ENCODE peak calls at places on chromosomes 6 and 20, in four cellular contexts. A, G, F and E are unnamed samples.

GRCh38 chr6:33433560-33434191 is 13.8 kb downstream of the SYNGAP1 start:
- DNase-seq in A (peak), G (peak), F (peak), E (peak)

GRCh38 chr6:125759959-125760457 is 10.6 kb downstream of the HEY2 start:
- DNase-seq in G (no peak), F (no peak), A (no peak), E (no peak)

GRCh38 chr6:127566671-127567070 is 10.3 kb upstream of the C6orf58 start:
- DNase-seq in F (no peak), G (no peak), A (no peak), E (no peak)

GRCh38 chr6:35483490-35483889 is 13.4 kb downstream of the TEAD3 start:
- DNase-seq in A (no peak), G (no peak), F (no peak), E (no peak)

GRCh38 chr6:40807484-40807883 is 220.3 kb upstream of the LRFN2 start:
- DNase-seq in A (no peak), G (peak), F (no peak), E (no peak)

GRCh38 chr6:130421567-130421966 is 55.8 kb downstream of the TMEM200A start:
- DNase-seq in G (peak), A (peak), F (no peak), E (no peak)

GRCh38 chr6:97497713-97498331 is 214.8 kb upstream of the MMS22L start:
- DNase-seq in F (peak), G (peak), A (peak), E (peak)

GRCh38 chr6:108222504-108222903 is 38.3 kb downstream of the SNX3 start:
- DNase-seq in F (no peak), A (peak), G (peak), E (no peak)

GRCh38 chr6:90719321-90720195 is 132.7 kb upstream of the MAP3K7 start:
- DNase-seq in F (no peak), A (no peak), G (no peak), E (no peak)

GRCh38 chr6:14441371-14441781 is 323.8 kb downstream of the CD83 start:
- DNase-seq in G (no peak), A (peak), F (no peak), E (no peak)

GRCh38 chr20:51220293-51220706 is 197.4 kb upstream of the KCNG1 start:
- DNase-seq in G (no peak), A (no peak), F (peak), E (peak)

GRCh38 chr20:4147319-4147718 is 132.0 kb upstream of the RNF24 start:
- DNase-seq in F (no peak), G (no peak), A (no peak), E (no peak)

GRCh38 chr6:33822575-33823395 is 19.0 kb upstream of the MLN start:
- DNase-seq in G (peak), A (no peak), F (peak), E (peak)

GRCh38 chr6:19838442-19839236 is 1.5 kb downstream of the ID4 start:
- DNase-seq in A (peak), G (peak), F (peak), E (peak)

GRCh38 chr6:1364791-1365190 is 24.6 kb upstream of the FOXF2 start:
- DNase-seq in A (no peak), F (no peak), G (no peak), E (no peak)

GRCh38 chr6:70956451-70957283 is at the start of gene B3GAT2:
- DNase-seq in F (peak), G (peak), A (peak), E (peak)

GRCh38 chr6:41338654-41339053 is 3.2 kb downstream of the NCR2 start:
- DNase-seq in G (no peak), A (no peak), F (no peak), E (no peak)

GRCh38 chr6:27281105-27281539 is 31.0 kb downstream of the POM121L2 start:
- DNase-seq in A (no peak), G (no peak), F (no peak), E (no peak)

GRCh38 chr6:88869263-88870023 is 94.0 kb downstream of the RNGTT start:
- DNase-seq in A (peak), F (no peak), G (peak), E (no peak)

GRCh38 chr20:61728786-61729365 is 336.8 kb downstream of the TAF4 start:
- DNase-seq in A (no peak), F (no peak), G (no peak), E (no peak)

GRCh38 chr6:82022614-82023102 is 224.9 kb downstream of the IBTK start:
- DNase-seq in F (no peak), G (peak), A (peak), E (no peak)

GRCh38 chr6:154613137-154613676 is 102.7 kb upstream of the CNKSR3 start:
- DNase-seq in F (no peak), G (peak), A (peak), E (no peak)

GRCh38 chr6:109308018-109308492 is 74.2 kb downstream of the CD164 start:
- DNase-seq in F (no peak), A (peak), G (peak), E (no peak)

GRCh38 chr6:33014841-33015634 is 5.6 kb upstream of the HLA-DOA start:
- DNase-seq in F (peak), A (peak), G (peak), E (peak)

GRCh38 chr6:55898342-55898741 is 23.0 kb upstream of the BMP5 start:
- DNase-seq in A (peak), G (peak), F (no peak), E (no peak)

GRCh38 chr20:53872081-53872541 is 198.3 kb downstream of the BCAS1 start:
- DNase-seq in F (no peak), G (no peak), A (no peak), E (no peak)

GRCh38 chr6:75855047-75855446 is 106.0 kb downstream of the MYO6 start:
- DNase-seq in F (no peak), G (peak), A (peak), E (peak)

GRCh38 chr6:160445130-160445529 is 97.0 kb downstream of the SLC22A3 start:
- DNase-seq in A (no peak), G (no peak), F (no peak), E (no peak)

GRCh38 chr20:48789185-48789668 is 38.6 kb downstream of the PREX1 start:
- DNase-seq in G (no peak), F (no peak), A (no peak), E (no peak)

GRCh38 chr20:48786916-48787676 is 40.7 kb downstream of the PREX1 start:
- DNase-seq in G (no peak), A (no peak), F (no peak), E (no peak)

GRCh38 chr20:48789781-48790544 is 37.8 kb downstream of the PREX1 start:
- DNase-seq in G (no peak), F (no peak), A (no peak), E (no peak)

GRCh38 chr20:48788486-48789072 is 39.2 kb downstream of the PREX1 start:
- DNase-seq in G (no peak), A (no peak), F (no peak), E (no peak)

DNA sequence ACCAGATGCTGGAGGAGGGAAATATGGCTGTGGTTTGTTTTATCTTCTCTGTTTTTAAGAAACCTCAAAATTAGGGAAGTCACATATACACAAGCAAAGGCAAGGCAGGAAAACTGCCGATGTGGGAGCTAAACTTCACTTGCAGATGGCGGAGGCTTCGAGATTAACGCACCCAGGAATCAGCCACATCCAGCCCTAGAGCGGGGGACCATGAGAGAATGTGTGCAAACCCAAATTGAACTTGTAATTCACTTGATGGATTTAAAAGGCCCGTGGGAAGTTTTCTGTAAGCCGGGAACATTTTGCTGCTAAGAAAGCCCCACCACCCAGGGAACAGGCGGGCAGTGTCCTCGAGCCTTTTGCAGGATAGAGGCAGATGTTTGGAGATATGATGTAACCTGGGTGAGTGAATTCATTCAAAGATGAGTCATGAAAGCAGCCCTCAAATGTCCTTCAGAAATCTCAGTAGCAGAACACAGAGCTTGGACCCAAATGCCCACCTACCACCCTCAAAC is 39.9 kb downstream of the PREX1 start:
- DNase-seq in F (no peak), G (peak), A (peak), E (no peak)
- H3K4me2 ChIP-seq in F (no peak), G (no peak), A (no peak), E (no peak)

GRCh38 chr6:9518433-9518832 is 896.4 kb downstream of the TFAP2A start:
- DNase-seq in G (no peak), F (no peak), A (no peak), E (no peak)

GRCh38 chr6:9522101-9522500 is 892.8 kb downstream of the TFAP2A start:
- DNase-seq in F (no peak), A (no peak), G (no peak), E (no peak)

GRCh38 chr6:9521152-9521530 is 893.7 kb downstream of the TFAP2A start:
- DNase-seq in A (no peak), F (no peak), G (no peak), E (no peak)

GRCh38 chr6:9517806-9518205 is 897.1 kb downstream of the TFAP2A start:
- DNase-seq in G (no peak), A (no peak), F (no peak), E (no peak)

GRCh38 chr6:9520417-9521151 is 894.3 kb downstream of the TFAP2A start:
- DNase-seq in G (peak), F (no peak), A (peak), E (no peak)
- H3K4me2 ChIP-seq in G (no peak), F (no peak), A (peak), E (no peak)

DNA sequence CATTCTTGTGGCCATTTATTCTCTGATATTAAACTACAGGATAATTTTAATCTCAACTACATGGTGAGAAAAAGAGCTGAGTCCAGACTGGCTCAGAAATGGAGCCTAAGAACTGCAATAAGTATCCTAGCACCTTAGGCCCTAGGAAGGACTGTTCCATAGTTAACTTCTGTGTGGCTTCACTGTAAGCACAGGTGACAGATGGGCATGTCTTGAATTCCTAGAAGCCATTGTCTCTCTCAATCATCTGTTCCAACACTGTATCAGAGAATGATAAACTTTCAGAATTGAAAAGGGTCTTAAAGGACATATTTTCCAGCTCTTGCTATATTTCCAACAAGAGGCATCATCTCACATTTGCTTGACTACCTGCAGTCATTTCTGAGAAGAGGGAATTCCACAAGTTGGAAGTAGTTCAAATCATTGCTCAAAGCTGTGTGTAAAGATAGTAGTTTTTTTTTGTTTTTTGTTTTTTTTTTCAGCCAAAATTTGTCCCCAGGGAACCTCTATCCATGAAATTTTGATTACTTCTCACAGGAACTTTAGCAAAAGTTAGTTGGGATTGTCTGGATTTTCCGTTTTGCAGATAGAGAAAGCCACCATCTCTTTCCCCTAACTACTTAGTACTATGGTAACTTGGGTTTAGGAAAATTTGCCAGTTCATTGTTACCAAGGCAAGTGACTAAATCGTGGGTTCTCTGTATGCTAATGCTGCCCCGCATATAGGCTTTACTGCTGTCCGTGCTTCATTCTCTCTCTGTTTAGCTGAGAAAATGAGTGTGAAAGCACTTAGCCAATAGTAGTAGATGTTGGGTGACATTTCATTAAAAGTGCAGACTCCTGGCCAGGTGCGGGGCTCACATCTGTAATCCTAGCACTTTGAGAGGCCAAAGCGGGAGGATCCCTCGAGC is 47.2 kb downstream of the KCNS1 start:
- DNase-seq in F (no peak), G (no peak), A (no peak), E (no peak)
- H3K4me2 ChIP-seq in F (no peak), G (no peak), A (peak), E (no peak)

GRCh38 chr20:18314786-18315406 is 26.6 kb downstream of the ZNF133 start:
- DNase-seq in A (peak), G (peak), F (no peak), E (no peak)

GRCh38 chr20:18316166-18316565 is 27.8 kb downstream of the ZNF133 start:
- DNase-seq in A (no peak), F (no peak), G (no peak), E (no peak)

GRCh38 chr20:18310592-18310991 is 22.3 kb downstream of the ZNF133 start:
- DNase-seq in F (no peak), A (no peak), G (no peak), E (no peak)

GRCh38 chr20:18312723-18313122 is 24.4 kb downstream of the ZNF133 start:
- DNase-seq in F (no peak), G (no peak), A (no peak), E (no peak)

DNA sequence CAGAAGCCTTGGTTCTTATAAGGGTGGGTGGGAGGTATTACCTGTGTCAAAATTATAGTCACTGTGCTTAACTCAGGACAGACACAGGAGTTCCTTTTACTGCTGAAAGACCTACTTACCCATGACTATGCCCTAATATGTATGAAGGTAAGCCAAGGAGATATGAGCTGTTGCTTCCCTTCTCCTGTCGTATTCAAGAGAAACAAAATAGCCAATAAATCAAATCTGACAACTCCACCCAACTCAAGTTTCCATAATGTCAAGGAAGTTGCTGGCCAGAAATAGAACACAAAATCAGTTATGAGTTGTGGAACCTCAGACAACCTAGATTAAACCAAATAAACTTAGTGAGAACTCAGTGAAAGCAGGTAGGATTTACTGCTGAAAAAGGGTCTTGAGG is 25.1 kb downstream of the ZNF133 start:
- DNase-seq in A (no peak), G (no peak), F (no peak), E (no peak)
- H3K4me2 ChIP-seq in A (no peak), G (no peak), F (no peak), E (no peak)

DNA sequence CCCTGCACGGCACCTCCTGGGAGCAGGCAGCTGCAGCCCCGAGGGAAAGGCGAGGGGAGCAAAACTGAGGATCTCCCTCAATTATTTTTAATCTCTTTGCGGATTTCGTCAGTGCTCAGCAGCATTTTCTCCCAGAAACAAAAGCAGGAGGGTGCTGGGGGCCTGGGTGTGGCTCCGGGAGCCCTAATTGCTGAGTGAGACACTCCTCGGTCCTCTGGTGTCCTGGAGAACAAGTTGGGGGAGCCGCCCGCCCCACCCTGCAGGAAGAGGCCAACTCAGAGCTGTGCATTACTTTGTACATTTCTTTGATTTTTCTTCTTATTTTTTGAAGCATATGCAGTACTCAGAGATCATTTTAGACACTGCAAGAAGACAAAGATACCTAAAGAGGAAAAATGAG is 56.4 kb downstream of the RIOK1 start:
- DNase-seq in G (no peak), F (no peak), A (no peak), E (no peak)
- H3K4me2 ChIP-seq in G (no peak), F (no peak), A (no peak), E (no peak)

GRCh38 chr6:151576658-151577057 is 82.8 kb downstream of the CCDC170 start:
- DNase-seq in F (no peak), A (no peak), G (no peak), E (no peak)
- H3K4me2 ChIP-seq in F (no peak), A (no peak), G (no peak), E (no peak)

DNA sequence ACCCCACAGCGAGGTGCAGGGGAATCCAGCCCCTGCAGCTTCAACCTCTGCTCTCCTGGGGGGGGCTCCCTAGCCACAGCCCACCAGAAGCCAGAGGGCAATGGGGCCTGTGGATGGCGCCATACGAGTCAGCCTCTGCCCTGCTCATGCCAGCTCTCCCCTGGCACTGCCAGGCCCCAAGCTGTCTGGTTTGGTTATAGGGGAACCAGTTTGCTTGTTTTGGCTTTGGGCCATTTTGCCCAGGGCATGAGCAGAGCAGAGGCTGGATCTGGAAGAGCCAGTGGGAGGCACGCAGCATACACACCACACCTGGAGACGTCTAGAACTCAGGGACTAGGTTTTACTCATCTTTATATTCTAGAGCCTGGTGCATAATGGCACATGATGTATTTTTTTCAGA is 66.7 kb upstream of the SLC22A16 start:
- DNase-seq in G (no peak), F (no peak), A (no peak), E (no peak)
- H3K4me2 ChIP-seq in G (no peak), F (no peak), A (no peak), E (no peak)

DNA sequence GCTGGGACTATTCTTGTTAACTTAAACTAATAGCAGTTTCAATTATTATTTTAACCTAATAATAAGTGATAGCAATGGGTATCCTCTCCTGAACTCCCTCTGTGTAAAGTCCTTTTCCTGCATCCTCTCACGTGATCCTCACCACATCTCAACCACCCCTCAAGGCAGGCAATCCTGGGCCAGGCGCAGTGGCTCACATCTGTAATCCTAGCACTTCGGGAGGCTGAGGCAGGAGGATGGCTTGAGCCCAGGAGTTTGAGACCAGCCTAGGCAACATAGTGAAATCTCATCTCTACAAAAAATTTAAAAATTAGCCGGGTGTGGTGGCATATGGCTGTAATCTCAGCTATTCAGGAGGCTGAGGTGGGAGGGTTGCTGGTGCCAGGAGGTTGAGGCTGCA is 23.7 kb downstream of the MAP1LC3A start:
- DNase-seq in A (no peak), G (no peak), F (no peak), E (no peak)
- H3K4me2 ChIP-seq in A (no peak), G (no peak), F (no peak), E (no peak)

GRCh38 chr6:156658186-156658585 is 119.0 kb upstream of the ARID1B start:
- DNase-seq in A (peak), G (no peak), F (no peak), E (no peak)
- H3K4me2 ChIP-seq in A (peak), G (no peak), F (no peak), E (no peak)